ENCODE peak calls at places on chromosomes 1 and 21, in six cellular contexts. X is psoas muscle; V is left colon; C is A549; G is CD4-positive, alpha-beta T cell; B is GM12878. P is an unnamed sample.

GRCh38 chr21:46286668-46286982 is 483 bp downstream of the YBEY start:
- ATAC-seq in X (no peak), V (peak), C (no peak), G (peak), B (peak), P (peak)

GRCh38 chr1:3340548-3341235 is 113.8 kb upstream of the ARHGEF16 start:
- ATAC-seq in X (no peak), V (no peak), C (no peak), G (no peak), B (no peak), P (no peak)

GRCh38 chr1:201517631-201518030 is 10.7 kb upstream of the CSRP1 start:
- ATAC-seq in X (no peak), V (peak), C (no peak), G (no peak), B (no peak), P (no peak)

GRCh38 chr1:115086176-115086830 is 3.0 kb downstream of the TSPAN2 start:
- ATAC-seq in X (no peak), V (no peak), C (no peak), G (no peak), B (no peak), P (no peak)

GRCh38 chr21:26124896-26125295 is 45.7 kb downstream of the APP start:
- ATAC-seq in X (no peak), V (peak), C (no peak), G (no peak), B (no peak), P (no peak)

GRCh38 chr1:83882906-83883305 is 116.0 kb downstream of the TTLL7 start:
- ATAC-seq in X (no peak), V (peak), C (no peak), G (no peak), B (peak), P (no peak)

GRCh38 chr1:63005812-63006211 is 221.9 kb downstream of the ATG4C start:
- ATAC-seq in X (no peak), V (no peak), C (no peak), G (no peak), B (no peak), P (no peak)

GRCh38 chr21:46098303-46099141 is 610 bp downstream of the COL6A2 start:
- ATAC-seq in X (no peak), V (no peak), C (no peak), G (peak), B (no peak), P (peak)

GRCh38 chr1:197469620-197470210 is 201.7 kb downstream of the CRB1 start:
- ATAC-seq in X (no peak), V (peak), C (no peak), G (no peak), B (no peak), P (no peak)

GRCh38 chr1:89609339-89609725 is 23.6 kb upstream of the LRRC8C start:
- ATAC-seq in X (no peak), V (no peak), C (no peak), G (no peak), B (no peak), P (no peak)

GRCh38 chr1:163747261-163747660 is 425.5 kb downstream of the NUF2 start:
- ATAC-seq in X (no peak), V (no peak), C (no peak), G (no peak), B (no peak), P (no peak)

GRCh38 chr1:237695878-237696277 is 194.8 kb downstream of the ZP4 start:
- ATAC-seq in X (no peak), V (no peak), C (no peak), G (no peak), B (no peak), P (no peak)

GRCh38 chr1:6001992-6002576 is 9.9 kb upstream of the NPHP4 start:
- ATAC-seq in X (peak), V (peak), C (peak), G (no peak), B (peak), P (no peak)

GRCh38 chr1:61254629-61255323 is 172.4 kb downstream of the NFIA start:
- ATAC-seq in X (peak), V (peak), C (no peak), G (no peak), B (no peak), P (no peak)

GRCh38 chr1:61133048-61134019 is 51.0 kb downstream of the NFIA start:
- ATAC-seq in X (no peak), V (peak), C (peak), G (no peak), B (no peak), P (no peak)

GRCh38 chr1:13593511-13594131 is 10.0 kb downstream of the PDPN start:
- ATAC-seq in X (peak), V (no peak), C (no peak), G (no peak), B (no peak), P (no peak)